ENCODE peak calls at places on chromosomes 1 and 21, in six cellular contexts. X is uterus, H is Caco-2, G is GM12878, C is pancreas, E is breast epithelium. Y is an unnamed sample.

GRCh38 chr21:40118527-40118926 is 251.3 kb downstream of the PCP4 start:
- DNase-seq in H (no peak), C (no peak), G (no peak), E (no peak), X (no peak), Y (peak; percentile 5)

GRCh38 chr1:36525166-36525565 is 42.5 kb upstream of the CSF3R start:
- DNase-seq in X (no peak), G (no peak), C (no peak), H (no peak), E (no peak), Y (no peak)

GRCh38 chr1:99456536-99456935 is 189.4 kb upstream of the PALMD start:
- DNase-seq in X (no peak), C (no peak), E (no peak), G (no peak), H (no peak), Y (peak; percentile 84)

GRCh38 chr1:42966688-42967609 is 8.3 kb upstream of the SLC2A1 start:
- DNase-seq in X (no peak), E (peak; percentile 80), C (peak; percentile 52), H (no peak), G (no peak), Y (peak; percentile 98)

GRCh38 chr1:87478231-87478630 is 149.6 kb downstream of the LMO4 start:
- DNase-seq in H (peak; percentile 61), G (no peak), X (peak; percentile 14), E (no peak), C (no peak), Y (peak; percentile 28)

GRCh38 chr1:68904472-68904871 is 407.6 kb upstream of the DEPDC1 start:
- DNase-seq in G (no peak), E (no peak), H (no peak), X (no peak), C (no peak), Y (no peak)

GRCh38 chr1:112522621-112523020 is 13.9 kb downstream of the WNT2B start:
- DNase-seq in G (no peak), X (no peak), E (no peak), C (no peak), H (no peak), Y (peak; percentile 42)

GRCh38 chr1:193408782-193409293 is 222.4 kb upstream of the B3GALT2 start:
- DNase-seq in G (no peak), X (peak; percentile 73), C (peak; percentile 86), E (no peak), H (peak; percentile 60), Y (no peak)

GRCh38 chr1:237042892-237043576 is 1.1 kb downstream of the RYR2 start:
- DNase-seq in C (peak; percentile 21), G (no peak), X (no peak), E (no peak), H (no peak), Y (no peak)

GRCh38 chr1:61266738-61267137 is 184.4 kb downstream of the NFIA start:
- DNase-seq in X (no peak), H (no peak), G (no peak), C (no peak), E (no peak), Y (peak; percentile 50)

GRCh38 chr1:47875831-47876586 is 121.2 kb downstream of the TRABD2B start:
- DNase-seq in X (no peak), C (no peak), E (no peak), G (peak; percentile 2), H (no peak), Y (peak; percentile 15)

GRCh38 chr1:228342627-228343210 is 63.9 kb downstream of the TRIM11 start:
- DNase-seq in H (peak; percentile 17), X (no peak), G (no peak), E (no peak), C (peak; percentile 15), Y (no peak)

GRCh38 chr21:35171385-35171784 is 122.3 kb upstream of the RUNX1 start:
- DNase-seq in H (no peak), G (no peak), C (no peak), E (no peak), X (no peak), Y (no peak)

GRCh38 chr1:193221641-193222040 is 35.2 kb upstream of the B3GALT2 start:
- DNase-seq in C (no peak), X (no peak), E (no peak), G (no peak), H (no peak), Y (no peak)

GRCh38 chr21:42654179-42654912 is 925 bp downstream of the PDE9A start:
- DNase-seq in H (peak; percentile 46), X (no peak), E (no peak), C (no peak), G (no peak), Y (no peak)

GRCh38 chr1:82565546-82565945 is 764.8 kb downstream of the ADGRL2 start:
- DNase-seq in C (no peak), G (no peak), E (no peak), H (no peak), X (no peak), Y (peak; percentile 7)

GRCh38 chr21:31514598-31514997 is 144.9 kb upstream of the SOD1 start:
- DNase-seq in X (no peak), E (peak; percentile 24), C (peak; percentile 49), H (no peak), G (no peak), Y (no peak)

GRCh38 chr1:33327587-33328325 is 6.9 kb upstream of the A3GALT2 start:
- DNase-seq in G (no peak), H (no peak), C (no peak), E (no peak), X (peak; percentile 41), Y (peak; percentile 80)

DNA sequence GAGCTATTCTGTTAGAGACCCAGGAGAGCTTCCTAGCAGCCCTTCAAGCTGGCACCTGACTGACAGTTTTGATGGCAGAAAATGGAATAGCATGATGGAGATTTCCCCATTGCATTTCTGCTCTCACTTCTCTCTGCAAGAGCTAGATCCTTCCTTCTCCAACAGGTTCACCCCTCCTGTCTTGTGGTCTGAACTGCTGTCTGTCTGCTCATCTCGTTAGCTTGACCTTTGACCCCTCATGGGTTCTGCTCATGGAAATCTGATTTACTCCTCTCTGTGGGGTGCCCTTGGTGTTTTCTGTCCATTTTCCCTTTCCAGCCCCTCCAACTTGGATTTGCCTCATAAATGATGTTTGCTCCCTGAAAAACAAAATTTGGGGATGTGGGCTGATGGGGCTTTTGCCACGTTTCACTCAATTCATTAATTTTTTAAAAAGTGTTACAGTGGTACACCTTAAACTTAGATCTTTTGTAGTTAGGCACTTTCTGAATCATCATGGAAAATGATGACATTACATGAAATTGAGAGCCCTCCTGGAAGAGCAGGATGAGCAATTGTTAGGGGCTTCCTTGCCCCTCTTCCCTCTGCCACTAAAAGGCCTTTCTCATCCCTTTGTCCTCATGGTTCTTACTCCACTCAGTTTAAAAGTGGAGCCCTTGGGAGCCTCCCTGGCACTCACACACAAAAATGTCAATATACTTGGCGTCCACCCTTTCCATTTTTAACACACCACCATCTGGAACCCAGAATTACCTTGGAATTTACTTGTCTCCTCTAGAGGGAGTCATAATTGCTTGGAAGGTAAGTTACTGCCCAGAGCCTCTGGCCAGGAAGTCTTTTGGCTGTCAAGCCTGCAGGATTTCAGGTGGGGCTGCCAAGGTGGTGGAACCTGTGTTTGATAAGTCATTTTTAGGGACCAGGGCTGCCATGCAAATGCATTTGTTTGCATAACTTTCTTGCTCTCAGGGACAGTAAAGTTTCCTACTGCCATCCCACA is 31.9 kb upstream of the IL19 start:
- DNase-seq in X (no peak), G (no peak), C (no peak), H (no peak), E (no peak), Y (peak; percentile 82)
- H3K4me1 ChIP-seq in X (no peaks in the 10 kb centered on the region), G (peaks cover 66% of the 10 kb centered on the region), C (peaks cover 8% of the 10 kb centered on the region), H (no peaks in the 10 kb centered on the region), E (peaks cover 7% of the 10 kb centered on the region), Y (peaks cover 6% of the 10 kb centered on the region)

DNA sequence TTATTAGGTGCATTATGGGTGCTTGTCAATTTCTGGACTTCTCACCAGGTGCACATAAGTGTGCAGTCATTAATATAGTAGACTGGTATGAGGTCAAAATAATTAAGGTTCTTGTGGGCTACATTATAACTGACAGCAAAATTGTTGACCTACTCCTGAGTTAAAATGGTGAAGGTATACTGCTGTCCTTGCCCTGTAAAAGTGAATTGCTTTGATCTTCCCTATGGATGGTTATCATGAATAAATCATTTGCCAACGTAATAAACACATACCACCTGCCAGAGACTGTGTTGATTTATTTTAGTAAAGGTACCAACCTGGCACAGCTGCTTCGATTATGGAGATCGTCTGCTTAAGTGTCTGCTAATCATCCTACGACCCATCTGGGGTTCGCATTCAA is 201.6 kb upstream of the KCNK2 start:
- DNase-seq in C (no peak), E (no peak), H (no peak), X (no peak), G (no peak), Y (no peak)
- H3K4me1 ChIP-seq in C (no peaks in the 10 kb centered on the region), E (no peaks in the 10 kb centered on the region), H (no peaks in the 10 kb centered on the region), X (no peaks in the 10 kb centered on the region), G (no peaks in the 10 kb centered on the region), Y (no peaks in the 10 kb centered on the region)

GRCh38 chr1:108096089-108096488 is 104.1 kb downstream of the SLC25A24 start:
- DNase-seq in E (no peak), C (no peak), X (no peak), G (no peak), H (no peak), Y (no peak)

GRCh38 chr1:108097057-108097456 is 103.1 kb downstream of the SLC25A24 start:
- DNase-seq in E (no peak), H (no peak), C (no peak), X (no peak), G (no peak), Y (no peak)

GRCh38 chr1:108100148-108100547 is 100.0 kb downstream of the SLC25A24 start:
- DNase-seq in E (no peak), X (no peak), C (no peak), G (no peak), H (no peak), Y (no peak)
- H3K4me1 ChIP-seq in E (no peaks in the 10 kb centered on the region), X (no peaks in the 10 kb centered on the region), C (no peaks in the 10 kb centered on the region), G (no peaks in the 10 kb centered on the region), H (no peaks in the 10 kb centered on the region), Y (no peaks in the 10 kb centered on the region)

DNA sequence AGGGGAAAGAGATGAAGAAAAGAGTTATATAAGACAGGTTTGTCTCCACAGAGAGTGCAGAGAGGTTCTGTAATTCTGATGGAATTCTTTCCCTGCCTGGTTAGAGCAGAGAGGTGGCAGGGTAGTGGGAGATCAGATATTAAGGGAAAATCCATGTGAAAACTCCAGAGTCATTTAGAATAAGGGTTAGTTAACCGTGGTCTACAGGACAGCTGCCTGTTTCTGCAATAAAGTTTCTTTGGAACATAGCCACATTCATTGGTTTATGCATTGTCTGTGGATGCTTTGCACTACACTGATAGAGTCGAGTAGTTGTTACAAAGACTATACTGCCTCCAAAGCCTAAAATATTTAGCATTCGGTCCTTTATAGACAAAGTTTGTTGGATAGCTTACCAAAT is 55.6 kb downstream of the LRRC8D start:
- DNase-seq in X (no peak), H (no peak), E (no peak), G (no peak), C (no peak), Y (no peak)
- H3K4me1 ChIP-seq in X (no peaks in the 10 kb centered on the region), H (no peaks in the 10 kb centered on the region), E (no peaks in the 10 kb centered on the region), G (no peaks in the 10 kb centered on the region), C (peaks cover 5% of the 10 kb centered on the region), Y (no peaks in the 10 kb centered on the region)

GRCh38 chr1:199688774-199689173 is 338.7 kb upstream of the NR5A2 start:
- DNase-seq in X (no peak), E (no peak), C (no peak), G (no peak), H (no peak), Y (no peak)
- H3K4me1 ChIP-seq in X (no peaks in the 10 kb centered on the region), E (no peaks in the 10 kb centered on the region), C (peaks cover 9% of the 10 kb centered on the region), G (no peaks in the 10 kb centered on the region), H (peaks cover 15% of the 10 kb centered on the region), Y (peaks cover 21% of the 10 kb centered on the region)

Y was measured in PC-3.